ENCODE peak calls at places on chromosomes 6 and 20, in six cellular contexts. T, Y, F, X, S and J are unnamed samples.
A peak's percentile ranks its signal among the peaks of the same experiment; 100 is the strongest.

GRCh38 chr6:75101896-75102680 is 103.8 kb downstream of the COL12A1 start:
- DNase-seq in S (no peak), F (no peak), Y (peak; percentile 88), X (no peak), T (peak; percentile 73), J (no peak)

GRCh38 chr6:28586273-28586672 is 60.6 kb downstream of the GPX5 start:
- DNase-seq in Y (no peak), S (peak; percentile 61), X (no peak), T (no peak), F (no peak), J (no peak)

GRCh38 chr6:164826831-164827468 is 482.5 kb downstream of the C6orf118 start:
- DNase-seq in Y (no peak), X (no peak), F (no peak), T (no peak), S (no peak), J (no peak)

GRCh38 chr6:143213977-143214376 is 153.3 kb downstream of the AIG1 start:
- DNase-seq in S (no peak), X (no peak), Y (no peak), F (no peak), T (no peak), J (no peak)

GRCh38 chr6:169918239-169918953 is 167.0 kb downstream of the ERMARD start:
- DNase-seq in Y (no peak), S (no peak), F (no peak), X (no peak), T (peak; percentile 4), J (no peak)

GRCh38 chr20:57249772-57250171 is 16.7 kb downstream of the BMP7 start:
- DNase-seq in Y (no peak), X (no peak), T (no peak), S (no peak), F (no peak), J (no peak)

GRCh38 chr6:117264487-117265424 is 602 bp upstream of the VGLL2 start:
- DNase-seq in Y (no peak), X (no peak), T (peak; percentile 36), S (peak; percentile 51), F (peak; percentile 39), J (no peak)

GRCh38 chr6:32965901-32966300 is 2.5 kb upstream of the BRD2 start:
- DNase-seq in T (no peak), X (no peak), F (no peak), Y (peak; percentile 28), S (no peak), J (no peak)

GRCh38 chr6:159982726-159983506 is 14.0 kb downstream of the IGF2R start:
- DNase-seq in X (no peak), Y (peak; percentile 33), T (no peak), S (no peak), F (no peak), J (no peak)

GRCh38 chr6:4653141-4653540 is 123.1 kb upstream of the CDYL start:
- DNase-seq in X (no peak), Y (no peak), T (no peak), S (no peak), F (no peak), J (no peak)

GRCh38 chr6:27297484-27297856 is 14.6 kb downstream of the POM121L2 start:
- DNase-seq in S (no peak), X (no peak), T (no peak), Y (no peak), F (no peak), J (no peak)

GRCh38 chr6:90156861-90157260 is 139.8 kb downstream of the BACH2 start:
- DNase-seq in S (no peak), F (no peak), T (no peak), X (no peak), Y (no peak), J (no peak)

GRCh38 chr20:8095648-8096572 is 36.2 kb upstream of the PLCB1 start:
- DNase-seq in Y (peak; percentile 79), X (no peak), S (no peak), T (peak; percentile 14), F (no peak), J (no peak)

GRCh38 chr6:128394171-128394570 is 126.2 kb downstream of the PTPRK start:
- DNase-seq in Y (peak; percentile 44), X (no peak), F (no peak), T (no peak), S (no peak), J (no peak)

GRCh38 chr6:112044856-112045255 is 9.0 kb upstream of the CCN6 start:
- DNase-seq in S (no peak), F (no peak), X (no peak), T (peak; percentile 59), Y (peak; percentile 93), J (no peak)

GRCh38 chr6:95410168-95410567 is 167.2 kb upstream of the MANEA start:
- DNase-seq in T (no peak), Y (no peak), X (no peak), F (no peak), S (no peak), J (no peak)

GRCh38 chr6:89530982-89531381 is 98.0 kb downstream of the ANKRD6 start:
- DNase-seq in F (no peak), S (no peak), T (no peak), Y (no peak), X (no peak), J (no peak)

GRCh38 chr20:45469336-45470261 is at the start of gene WFDC2:
- DNase-seq in T (no peak), X (no peak), Y (no peak), F (peak; percentile 78), S (peak; percentile 67), J (peak; percentile 78)

GRCh38 chr6:84623956-84624680 is 140.3 kb downstream of the TBX18 start:
- DNase-seq in S (peak; percentile 27), Y (peak; percentile 84), F (no peak), X (no peak), T (peak; percentile 70), J (no peak)

GRCh38 chr20:50817776-50818172 is 22.9 kb downstream of the BCAS4 start:
- DNase-seq in S (no peak), F (no peak), T (no peak), X (no peak), Y (no peak), J (no peak)

GRCh38 chr6:134911532-134911931 is 38.4 kb downstream of the ALDH8A1 start:
- DNase-seq in Y (peak; percentile 88), F (no peak), T (peak; percentile 42), S (no peak), X (no peak), J (no peak)

GRCh38 chr20:10309326-10309725 is 90.7 kb downstream of the SNAP25 start:
- DNase-seq in T (peak; percentile 81), F (no peak), X (no peak), S (no peak), Y (peak; percentile 95), J (no peak)

GRCh38 chr6:32852018-32852843 is 1.3 kb downstream of the TAP1 start:
- DNase-seq in F (no peak), T (no peak), Y (no peak), S (no peak), X (no peak), J (no peak)

GRCh38 chr20:20083796-20084195 is 31.5 kb downstream of the CFAP61 start:
- DNase-seq in T (peak; percentile 43), Y (peak; percentile 20), X (peak; percentile 21), S (peak; percentile 54), F (no peak), J (no peak)

GRCh38 chr6:3796396-3796795 is 44.9 kb upstream of the PXDC1 start:
- DNase-seq in S (no peak), F (no peak), X (no peak), Y (no peak), T (no peak), J (no peak)

GRCh38 chr6:3789018-3789895 is 37.7 kb upstream of the PXDC1 start:
- DNase-seq in S (no peak), T (peak; percentile 34), Y (peak; percentile 77), X (no peak), F (no peak), J (no peak)

GRCh38 chr6:11410539-11411307 is 126.8 kb upstream of the TMEM170B start:
- DNase-seq in S (no peak), F (no peak), X (no peak), Y (no peak), T (no peak), J (no peak)

GRCh38 chr6:39226606-39227300 is 2.5 kb downstream of the KCNK5 start:
- DNase-seq in Y (no peak), T (no peak), S (no peak), F (no peak), X (no peak), J (no peak)

GRCh38 chr20:21618697-21619421 is 86.6 kb upstream of the PAX1 start:
- DNase-seq in F (no peak), T (no peak), X (no peak), Y (no peak), S (no peak), J (no peak)

GRCh38 chr6:17311595-17312311 is 30.6 kb downstream of the RBM24 start:
- DNase-seq in F (no peak), T (peak; percentile 61), Y (peak; percentile 71), X (no peak), S (peak; percentile 36), J (no peak)

GRCh38 chr6:122033564-122034181 is 365.8 kb upstream of the HSF2 start:
- DNase-seq in T (peak; percentile 77), F (peak; percentile 33), X (peak; percentile 54), Y (peak; percentile 70), S (peak; percentile 93), J (no peak)

GRCh38 chr6:43175676-43176422 is 4.8 kb downstream of the SRF start:
- DNase-seq in X (no peak), T (no peak), Y (no peak), F (no peak), S (no peak), J (no peak)
- H3K18ac ChIP-seq in X (no peak overlapping the region), T (no peak overlapping the region), Y (no peak overlapping the region), F (no peak overlapping the region), S (no peak overlapping the region), J (no peak overlapping the region)

DNA sequence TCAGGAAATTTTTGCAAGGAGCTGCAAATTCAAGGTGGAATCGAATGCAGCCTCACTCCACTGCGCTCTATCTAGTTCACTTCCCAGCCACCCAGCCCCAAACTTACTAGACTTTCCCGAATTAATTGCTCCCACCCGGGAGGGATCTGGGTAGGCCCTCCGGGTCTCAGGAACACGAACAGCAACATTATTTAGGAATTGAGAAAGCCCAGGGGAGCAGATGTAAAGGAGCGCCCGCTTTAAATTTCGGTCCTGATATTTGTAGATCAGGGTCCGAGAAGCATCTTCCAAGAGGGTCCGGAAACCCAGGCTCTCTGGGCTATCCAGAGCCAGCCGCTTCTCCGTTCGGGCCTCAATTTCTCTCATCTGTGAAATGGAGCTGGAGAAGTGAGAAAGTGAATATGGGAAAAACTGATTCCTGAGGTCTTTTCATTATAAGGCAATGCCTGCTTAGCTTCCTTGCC is 490 bp upstream of the ID1 start:
- DNase-seq in X (no peak), T (no peak), S (no peak), F (no peak), Y (no peak), J (no peak)
- H3K18ac ChIP-seq in X (peak overlapping the region; percentile 15), T (peak overlapping the region; percentile 98), S (peak overlapping the region; percentile 85), F (peak overlapping the region; percentile 8), Y (peak overlapping the region; percentile 27), J (peak overlapping the region; percentile 78)

GRCh38 chr6:34696189-34696738 is 303 bp downstream of the ILRUN start:
- DNase-seq in T (peak; percentile 74), Y (peak; percentile 21), X (no peak), S (peak; percentile 49), F (no peak), J (no peak)
- H3K18ac ChIP-seq in T (peak overlapping the region; percentile 92), Y (peak overlapping the region; percentile 59), X (peak overlapping the region; percentile 94), S (no peak overlapping the region), F (no peak overlapping the region), J (peak overlapping the region; percentile 71)

DNA sequence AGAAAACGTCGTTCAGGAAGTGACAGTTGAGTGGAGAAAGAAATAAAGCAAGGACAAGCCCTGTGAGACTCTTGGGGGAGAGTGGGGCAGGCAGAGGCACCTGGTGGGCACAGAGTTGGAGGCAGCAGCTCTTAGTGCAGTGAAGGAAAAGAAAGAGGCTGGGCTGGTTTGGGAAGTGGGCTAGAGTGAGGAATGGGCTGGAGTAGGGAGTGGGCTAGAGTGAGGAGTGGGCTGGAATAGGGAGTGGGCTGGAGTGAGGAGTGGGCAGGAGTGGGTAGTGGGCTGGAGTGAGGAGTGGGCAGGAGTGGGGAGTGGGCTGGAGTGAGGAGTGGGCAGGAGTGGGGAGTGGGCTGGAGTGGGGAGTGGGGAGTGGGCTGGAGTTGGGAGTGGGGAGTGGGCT is 43.7 kb upstream of the BCAS1 start:
- DNase-seq in F (no peak), X (no peak), T (no peak), Y (no peak), S (no peak), J (no peak)
- H3K18ac ChIP-seq in F (no peak overlapping the region), X (no peak overlapping the region), T (no peak overlapping the region), Y (peak overlapping the region; percentile 47), S (no peak overlapping the region), J (no peak overlapping the region)